ENCODE peak calls at places on chromosome 19, in ten cellular contexts. J, B, N, E, Q, P, Y, I, C and M are unnamed samples.

GRCh38 chr19:48480476-48481190 is 11.5 kb downstream of the CYTH2 start:
- DNase-seq in Q (no peak), Y (no peak), E (no peak), C (peak), B (no peak), I (no peak), J (peak), P (peak), N (peak), M (no peak)

GRCh38 chr19:54162884-54163283 is 3.4 kb upstream of the LENG1 start:
- DNase-seq in Y (no peak), J (no peak), C (no peak), B (no peak), N (no peak), E (no peak), P (no peak), Q (no peak), I (no peak), M (no peak)

GRCh38 chr19:47729799-47730520 is 15.4 kb upstream of the NOP53 start:
- DNase-seq in J (no peak), Y (no peak), I (no peak), E (peak), B (peak), N (peak), Q (peak), P (no peak), C (peak), M (peak)

GRCh38 chr19:46786236-46787039 is 2.0 kb downstream of the SLC1A5 start:
- DNase-seq in I (peak), N (peak), J (peak), C (peak), B (peak), P (peak), E (peak), Y (peak), Q (peak), M (peak)

GRCh38 chr19:6362024-6362344 is 653 bp downstream of the CLPP start:
- DNase-seq in Q (no peak), B (no peak), Y (no peak), I (no peak), N (no peak), J (no peak), P (no peak), E (no peak), C (no peak), M (peak)

GRCh38 chr19:46351241-46352041 is 4.6 kb downstream of the PPP5C start:
- DNase-seq in Q (peak), P (no peak), Y (peak), N (no peak), B (peak), J (peak), E (no peak), I (peak), C (no peak), M (peak)

GRCh38 chr19:31096047-31096446 is 253.2 kb downstream of the TSHZ3 start:
- DNase-seq in P (no peak), N (no peak), I (no peak), C (no peak), E (peak), Q (peak), Y (no peak), J (no peak), B (no peak), M (no peak)

GRCh38 chr19:13841339-13842293 is 35.3 kb upstream of the NANOS3 start:
- DNase-seq in N (peak), J (no peak), P (no peak), B (no peak), Y (no peak), I (peak), Q (peak), E (no peak), C (peak), M (no peak)

GRCh38 chr19:50500753-50501151 is 10.2 kb downstream of the JOSD2 start:
- DNase-seq in Y (no peak), E (peak), I (no peak), C (no peak), B (no peak), N (no peak), J (no peak), P (no peak), Q (peak), M (no peak)

GRCh38 chr19:30423481-30423880 is 51.3 kb downstream of the ZNF536 start:
- DNase-seq in Y (no peak), N (no peak), E (no peak), P (no peak), C (no peak), Q (no peak), J (no peak), B (no peak), I (no peak), M (no peak)

GRCh38 chr19:39937094-39937493 is 2.7 kb upstream of the FCGBP start:
- DNase-seq in N (no peak), C (no peak), I (no peak), B (no peak), J (no peak), Q (no peak), E (no peak), Y (no peak), P (peak), M (no peak)

GRCh38 chr19:7549749-7550148 is 14.2 kb downstream of the PNPLA6 start:
- DNase-seq in P (no peak), B (no peak), I (no peak), Q (no peak), N (no peak), E (no peak), J (no peak), C (no peak), Y (no peak), M (no peak)

GRCh38 chr19:47707135-47707925 is 5.9 kb upstream of the EHD2 start:
- DNase-seq in N (peak), B (peak), C (peak), I (no peak), J (peak), Q (peak), Y (peak), E (peak), P (peak), M (peak)

GRCh38 chr19:33767898-33768413 is 28.7 kb upstream of the KCTD15 start:
- DNase-seq in J (no peak), E (peak), C (no peak), N (no peak), Q (no peak), B (no peak), I (no peak), P (no peak), Y (peak), M (no peak)
- TF ChIP-seq CTCF in J (peak), E (peak), C (no peak), N (no peak), Q (no peak), B (no peak), I (peak), P (no peak), Y (no peak), M (no peak)

GRCh38 chr19:4327877-4328242 is 10.8 kb downstream of the STAP2 start:
- DNase-seq in Y (no peak), J (no peak), P (no peak), E (no peak), I (no peak), N (no peak), Q (no peak), C (no peak), B (no peak), M (no peak)

GRCh38 chr19:4327252-4327876 is 11.3 kb downstream of the STAP2 start:
- DNase-seq in J (peak), N (peak), C (no peak), B (no peak), P (peak), Q (peak), I (no peak), Y (peak), E (peak), M (no peak)

GRCh38 chr19:4328243-4328990 is 10.2 kb downstream of the STAP2 start:
- DNase-seq in I (no peak), N (peak), J (peak), C (peak), E (peak), Q (peak), B (no peak), P (peak), Y (peak), M (no peak)

GRCh38 chr19:4326837-4327251 is 11.8 kb downstream of the STAP2 start:
- DNase-seq in B (no peak), I (no peak), P (no peak), E (peak), C (no peak), Y (no peak), N (no peak), J (no peak), Q (no peak), M (no peak)

GRCh38 chr19:4326215-4326836 is 12.3 kb downstream of the STAP2 start:
- DNase-seq in Y (no peak), N (no peak), P (no peak), C (no peak), Q (no peak), B (no peak), E (no peak), I (no peak), J (no peak), M (no peak)
- H3K27ac ChIP-seq in Y (no peak), N (no peak), P (no peak), C (no peak), Q (no peak), B (no peak), E (no peak), I (no peak), J (no peak), M (peak)

GRCh38 chr19:18419195-18419698 is at the start of gene SSBP4:
- DNase-seq in P (peak), J (peak), I (peak), Y (peak), Q (peak), N (peak), E (peak), C (peak), B (peak), M (peak)
- TF ChIP-seq CTCF in P (no peak), J (peak), I (peak), Y (no peak), Q (peak), N (peak), E (no peak), C (peak), B (no peak), M (peak)

DNA sequence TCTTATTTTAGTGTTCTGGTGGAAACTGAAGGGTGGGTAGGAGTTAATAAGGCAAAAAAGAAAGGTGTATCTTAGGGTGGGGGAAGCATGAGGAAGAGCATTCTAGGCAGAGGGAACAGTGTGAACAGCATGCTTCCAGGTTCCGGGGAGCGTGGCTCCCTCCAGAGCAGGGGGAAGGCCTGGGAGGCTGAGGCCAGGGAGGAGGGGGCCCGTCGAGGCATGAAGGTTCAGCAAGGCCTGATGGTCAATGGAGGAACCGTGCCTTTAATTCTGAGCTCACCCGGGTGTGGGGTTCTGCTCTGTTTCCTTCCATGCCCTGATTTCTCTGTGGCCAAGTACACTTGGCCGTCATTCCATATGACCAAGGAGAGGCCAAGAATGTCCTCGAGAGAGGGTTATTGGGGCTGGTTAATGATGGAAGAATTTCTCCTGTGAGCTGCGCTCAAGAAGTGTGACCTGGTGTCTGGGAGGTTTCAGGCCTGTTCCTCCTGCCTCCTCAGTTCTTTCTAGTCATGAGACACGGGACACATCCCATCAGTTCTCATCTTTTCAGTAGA is 73.5 kb downstream of the SIPA1L3 start:
- DNase-seq in N (no peak), C (peak), Y (no peak), J (no peak), E (no peak), Q (no peak), P (no peak), I (no peak), B (no peak), M (no peak)
- H3K27ac ChIP-seq in N (peak), C (no peak), Y (peak), J (no peak), E (no peak), Q (no peak), P (no peak), I (peak), B (no peak), M (peak)